ENCODE peak calls at places on chromosome 1, in five cellular contexts. P is neuronal stem cell, I is mesenchymal stem cell, J is H1, C is trophoblast cell. D is an unnamed sample.
A peak's percentile ranks its signal among the peaks of the same experiment; 100 is the strongest.

GRCh38 chr1:172630060-172630818 is 28.7 kb upstream of the FASLG start:
- DNase-seq in P (no peak), I (no peak), J (no peak), C (no peak), D (no peak)

GRCh38 chr1:2358072-2358471 is 33.3 kb downstream of the MORN1 start:
- DNase-seq in P (no peak), I (no peak), J (no peak), C (no peak), D (no peak)

GRCh38 chr1:9612162-9612845 is 23.6 kb downstream of the TMEM201 start:
- DNase-seq in P (no peak), I (no peak), J (no peak), C (no peak), D (no peak)

GRCh38 chr1:40783001-40783905 is at the start of gene KCNQ4:
- DNase-seq in P (peak; percentile 59), I (no peak), J (peak; percentile 71), C (no peak), D (peak; percentile 73)

GRCh38 chr1:240611619-240612490 is at the start of gene GREM2:
- DNase-seq in P (peak; percentile 56), I (peak; percentile 97), J (peak; percentile 67), C (peak; percentile 8), D (peak; percentile 74)

GRCh38 chr1:158117854-158118691 is 62.6 kb upstream of the CD1D start:
- DNase-seq in P (no peak), I (peak; percentile 60), J (peak; percentile 87), C (no peak), D (peak; percentile 92)

GRCh38 chr1:92934395-92935378 is 26.6 kb downstream of the DIPK1A start:
- DNase-seq in P (no peak), I (peak; percentile 44), J (no peak), C (no peak), D (no peak)

GRCh38 chr1:9320520-9321479 is 28.1 kb downstream of the SPSB1 start:
- DNase-seq in P (no peak), I (peak; percentile 84), J (no peak), C (no peak), D (no peak)

GRCh38 chr1:165903672-165904071 is 76.3 kb downstream of the UCK2 start:
- DNase-seq in P (no peak), I (peak; percentile 59), J (no peak), C (no peak), D (no peak)

GRCh38 chr1:55204997-55205396 is 10.2 kb downstream of the USP24 start:
- DNase-seq in P (no peak), I (peak; percentile 57), J (no peak), C (no peak), D (no peak)

GRCh38 chr1:51576923-51577322 is 40.0 kb upstream of the OSBPL9 start:
- DNase-seq in P (no peak), I (no peak), J (no peak), C (no peak), D (no peak)

GRCh38 chr1:25909062-25909461 is 2.8 kb upstream of the STMN1 start:
- DNase-seq in P (no peak), I (no peak), J (no peak), C (no peak), D (no peak)

GRCh38 chr1:228371741-228372182 is 34.9 kb downstream of the TRIM11 start:
- DNase-seq in P (no peak), I (no peak), J (no peak), C (no peak), D (no peak)

GRCh38 chr1:52756020-52756419 is 29.8 kb downstream of the ZYG11B start:
- DNase-seq in P (no peak), I (no peak), J (no peak), C (no peak), D (no peak)

GRCh38 chr1:30763654-30764248 is 6.2 kb upstream of the LAPTM5 start:
- DNase-seq in P (no peak), I (peak; percentile 85), J (no peak), C (no peak), D (no peak)

GRCh38 chr1:185045793-185046441 is 559 bp downstream of the RNF2 start:
- DNase-seq in P (peak; percentile 44), I (peak; percentile 60), J (peak; percentile 69), C (peak; percentile 19), D (peak; percentile 48)

GRCh38 chr1:201305815-201306214 is 22.5 kb downstream of the PKP1 start:
- DNase-seq in P (no peak), I (no peak), J (no peak), C (no peak), D (no peak)

GRCh38 chr1:194028002-194028401 is 841.6 kb upstream of the B3GALT2 start:
- DNase-seq in P (no peak), I (peak; percentile 53), J (no peak), C (no peak), D (no peak)

GRCh38 chr1:188325211-188325610 is 1496.5 kb downstream of the PLA2G4A start:
- DNase-seq in P (no peak), I (no peak), J (no peak), C (peak; percentile 82), D (no peak)

GRCh38 chr1:150551784-150552691 is 2.8 kb downstream of the ADAMTSL4 start:
- DNase-seq in P (no peak), I (peak; percentile 95), J (no peak), C (peak; percentile 97), D (peak; percentile 46)

GRCh38 chr1:89547563-89548485 is 23.2 kb downstream of the LRRC8B start:
- DNase-seq in P (no peak), I (peak; percentile 57), J (no peak), C (peak; percentile 28), D (no peak)

GRCh38 chr1:231338270-231339128 is at the start of gene SPRTN:
- DNase-seq in P (no peak), I (peak; percentile 29), J (no peak), C (no peak), D (no peak)

GRCh38 chr1:178869114-178869697 is 1.7 kb downstream of the ANGPTL1 start:
- DNase-seq in P (peak; percentile 20), I (peak; percentile 32), J (no peak), C (no peak), D (no peak)

GRCh38 chr1:52032785-52033131 is 852 bp downstream of the KTI12 start:
- DNase-seq in P (no peak), I (peak; percentile 92), J (peak; percentile 56), C (peak; percentile 16), D (peak; percentile 52)

GRCh38 chr1:33009561-33009960 is 27.1 kb downstream of the AK2 start:
- DNase-seq in P (no peak), I (no peak), J (no peak), C (no peak), D (no peak)

GRCh38 chr1:228158151-228158571 is 7.4 kb upstream of the IBA57 start:
- DNase-seq in P (no peak), I (no peak), J (no peak), C (no peak), D (no peak)

GRCh38 chr1:63747445-63747844 is 26.4 kb upstream of the ROR1 start:
- DNase-seq in P (no peak), I (no peak), J (no peak), C (no peak), D (no peak)

GRCh38 chr1:157147906-157148717 is 9.9 kb upstream of the ETV3 start:
- DNase-seq in P (no peak), I (peak; percentile 22), J (no peak), C (no peak), D (no peak)

GRCh38 chr1:181099152-181100014 is 10.9 kb downstream of the IER5 start:
- DNase-seq in P (no peak), I (peak; percentile 55), J (no peak), C (no peak), D (no peak)

GRCh38 chr1:41733021-41733420 is 185.7 kb downstream of the HIVEP3 start:
- DNase-seq in P (no peak), I (no peak), J (no peak), C (no peak), D (no peak)

GRCh38 chr1:41322835-41323234 is 38.4 kb upstream of the FOXO6 start:
- DNase-seq in P (peak; percentile 47), I (peak; percentile 22), J (peak; percentile 80), C (peak; percentile 56), D (peak; percentile 79)

GRCh38 chr1:85494957-85495266 is 30.0 kb upstream of the DDAH1 start:
- DNase-seq in P (no peak), I (peak; percentile 50), J (no peak), C (peak; percentile 45), D (no peak)

GRCh38 chr1:85494074-85494956 is 29.4 kb upstream of the DDAH1 start:
- DNase-seq in P (no peak), I (no peak), J (no peak), C (no peak), D (no peak)

GRCh38 chr1:85496881-85497582 is 32.1 kb upstream of the DDAH1 start:
- DNase-seq in P (no peak), I (peak; percentile 24), J (no peak), C (no peak), D (no peak)

GRCh38 chr1:85490270-85490669 is 25.3 kb upstream of the DDAH1 start:
- DNase-seq in P (no peak), I (peak; percentile 40), J (no peak), C (no peak), D (no peak)

DNA sequence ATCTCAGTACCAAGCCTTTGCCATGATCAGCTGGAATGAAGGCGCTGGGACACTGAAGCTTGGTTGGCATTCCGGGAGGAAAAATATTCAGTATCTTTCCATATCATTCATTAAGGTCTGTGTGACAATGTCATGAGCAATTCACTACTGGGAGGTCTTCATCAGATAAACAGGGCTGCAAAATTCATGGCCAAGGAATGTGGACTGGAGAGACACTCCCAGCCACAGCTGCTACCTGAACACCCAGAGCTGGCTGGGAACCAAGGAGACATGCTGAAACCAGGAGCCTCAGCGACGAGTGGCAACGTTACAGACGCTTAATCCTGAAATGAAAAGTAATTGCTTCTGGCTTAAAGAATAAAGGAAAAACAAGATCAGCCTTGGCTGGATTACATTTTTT is 30.6 kb upstream of the DDAH1 start:
- DNase-seq in P (no peak), I (peak; percentile 55), J (no peak), C (peak; percentile 93), D (no peak)
- H3K4ac ChIP-seq in P (no peak overlapping the region), I (no peak overlapping the region), J (no peak overlapping the region), C (no peak overlapping the region), D (no peak overlapping the region)

GRCh38 chr1:19480282-19480681 is 5.1 kb downstream of the CAPZB start:
- DNase-seq in P (no peak), I (no peak), J (no peak), C (no peak), D (no peak)
- H2BK12ac ChIP-seq in P (no peak overlapping the region), I (no peak overlapping the region), J (peak overlapping the region; percentile 12), C (no peak overlapping the region), D (no peak overlapping the region)

DNA sequence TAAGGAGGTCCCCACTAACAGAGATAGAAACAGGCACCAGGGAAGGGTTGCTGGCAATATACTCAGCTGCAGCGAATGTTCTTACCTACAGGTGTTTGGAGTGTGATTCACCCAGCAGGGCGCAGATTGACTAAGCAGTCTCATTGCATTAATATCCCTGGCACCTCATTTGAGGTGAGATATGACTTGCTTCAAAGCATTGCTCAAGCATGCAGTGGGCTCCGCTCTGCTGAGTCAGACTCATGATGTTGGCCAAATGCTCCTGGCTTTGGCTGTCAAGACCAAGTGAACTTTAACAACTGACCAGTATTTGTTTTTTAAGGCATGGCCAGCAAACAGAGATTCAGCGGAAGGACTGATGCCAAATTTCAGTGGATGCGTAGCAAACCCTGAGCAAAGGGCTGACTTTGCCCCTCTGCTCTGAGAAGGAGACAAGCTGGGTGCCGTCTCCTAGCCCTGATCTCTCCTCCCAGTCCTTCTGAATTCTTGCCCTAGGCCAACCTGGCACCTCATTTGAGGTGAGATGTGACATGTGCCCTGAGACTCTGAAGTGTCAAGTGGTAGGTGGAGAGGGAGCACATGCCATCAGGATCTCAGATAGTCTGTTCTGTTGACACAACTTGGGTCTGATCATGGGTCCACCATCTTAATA is 187.1 kb upstream of the COA6 start:
- DNase-seq in P (no peak), I (no peak), J (no peak), C (peak; percentile 92), D (no peak)
- H3K27ac ChIP-seq in P (no peak overlapping the region), I (no peak overlapping the region), J (no peak overlapping the region), C (no peak overlapping the region), D (no peak overlapping the region)

GRCh38 chr1:28308750-28309149 is 20.1 kb upstream of the MED18 start:
- DNase-seq in P (no peak), I (no peak), J (no peak), C (no peak), D (no peak)
- H3K4ac ChIP-seq in P (no peak overlapping the region), I (no peak overlapping the region), J (no peak overlapping the region), C (no peak overlapping the region), D (no peak overlapping the region)